ENCODE peak calls at places on chromosomes 6 and 20, in six cellular contexts. One of them, this sample, is unnamed.

GRCh38 chr20:50379049-50379990 is 130.9 kb upstream of the PTPN1 start:
- ATAC-seq in left colon: peak; percentile 71
- ATAC-seq in right cardiac atrium: peak; percentile 85
- ATAC-seq in body of pancreas: peak; percentile 93
- ATAC-seq in effector memory CD8-positive, alpha-beta T cell: no peak
- ATAC-seq in naive thymus-derived CD8-positive, alpha-beta T cell: no peak
- ATAC-seq in this sample: no peak

GRCh38 chr6:44407951-44408670 is 20.6 kb downstream of the CDC5L start:
- ATAC-seq in left colon: peak; percentile 53
- ATAC-seq in right cardiac atrium: no peak
- ATAC-seq in body of pancreas: no peak
- ATAC-seq in effector memory CD8-positive, alpha-beta T cell: no peak
- ATAC-seq in naive thymus-derived CD8-positive, alpha-beta T cell: no peak
- ATAC-seq in this sample: no peak

GRCh38 chr20:47360207-47360488 is 3.6 kb upstream of the ZMYND8 start:
- ATAC-seq in left colon: peak; percentile 49
- ATAC-seq in right cardiac atrium: peak; percentile 15
- ATAC-seq in body of pancreas: peak; percentile 26
- ATAC-seq in effector memory CD8-positive, alpha-beta T cell: no peak
- ATAC-seq in naive thymus-derived CD8-positive, alpha-beta T cell: no peak
- ATAC-seq in this sample: peak; percentile 79

GRCh38 chr6:107801195-107801594 is 22.9 kb downstream of the SCML4 start:
- ATAC-seq in left colon: no peak
- ATAC-seq in right cardiac atrium: no peak
- ATAC-seq in body of pancreas: no peak
- ATAC-seq in effector memory CD8-positive, alpha-beta T cell: no peak
- ATAC-seq in naive thymus-derived CD8-positive, alpha-beta T cell: no peak
- ATAC-seq in this sample: no peak

GRCh38 chr6:34189806-34190503 is 44.1 kb upstream of the GRM4 start:
- ATAC-seq in left colon: no peak
- ATAC-seq in right cardiac atrium: no peak
- ATAC-seq in body of pancreas: no peak
- ATAC-seq in effector memory CD8-positive, alpha-beta T cell: peak; percentile 31
- ATAC-seq in naive thymus-derived CD8-positive, alpha-beta T cell: peak; percentile 94
- ATAC-seq in this sample: no peak

GRCh38 chr6:105746539-105746938 is 339.6 kb upstream of the PRDM1 start:
- ATAC-seq in left colon: no peak
- ATAC-seq in right cardiac atrium: no peak
- ATAC-seq in body of pancreas: no peak
- ATAC-seq in effector memory CD8-positive, alpha-beta T cell: no peak
- ATAC-seq in naive thymus-derived CD8-positive, alpha-beta T cell: no peak
- ATAC-seq in this sample: no peak

GRCh38 chr20:944774-945410 is 28.8 kb upstream of the ANGPT4 start:
- ATAC-seq in left colon: no peak
- ATAC-seq in right cardiac atrium: no peak
- ATAC-seq in body of pancreas: no peak
- ATAC-seq in effector memory CD8-positive, alpha-beta T cell: no peak
- ATAC-seq in naive thymus-derived CD8-positive, alpha-beta T cell: no peak
- ATAC-seq in this sample: no peak

GRCh38 chr6:10759884-10760329 is 12.3 kb downstream of the TMEM14B start:
- ATAC-seq in left colon: no peak
- ATAC-seq in right cardiac atrium: peak; percentile 66
- ATAC-seq in body of pancreas: peak; percentile 62
- ATAC-seq in effector memory CD8-positive, alpha-beta T cell: no peak
- ATAC-seq in naive thymus-derived CD8-positive, alpha-beta T cell: no peak
- ATAC-seq in this sample: peak; percentile 96

GRCh38 chr20:58099291-58099915 is 129.1 kb downstream of the ANKRD60 start:
- ATAC-seq in left colon: no peak
- ATAC-seq in right cardiac atrium: no peak
- ATAC-seq in body of pancreas: no peak
- ATAC-seq in effector memory CD8-positive, alpha-beta T cell: no peak
- ATAC-seq in naive thymus-derived CD8-positive, alpha-beta T cell: no peak
- ATAC-seq in this sample: no peak

GRCh38 chr20:59207235-59207634 is 43.6 kb downstream of the ZNF831 start:
- ATAC-seq in left colon: no peak
- ATAC-seq in right cardiac atrium: no peak
- ATAC-seq in body of pancreas: no peak
- ATAC-seq in effector memory CD8-positive, alpha-beta T cell: no peak
- ATAC-seq in naive thymus-derived CD8-positive, alpha-beta T cell: peak; percentile 16
- ATAC-seq in this sample: no peak

GRCh38 chr6:170107606-170108222 is 183.2 kb downstream of the DLL1 start:
- ATAC-seq in left colon: no peak
- ATAC-seq in right cardiac atrium: no peak
- ATAC-seq in body of pancreas: no peak
- ATAC-seq in effector memory CD8-positive, alpha-beta T cell: no peak
- ATAC-seq in naive thymus-derived CD8-positive, alpha-beta T cell: no peak
- ATAC-seq in this sample: no peak

GRCh38 chr6:12476484-12476883 is 186.3 kb downstream of the EDN1 start:
- ATAC-seq in left colon: no peak
- ATAC-seq in right cardiac atrium: no peak
- ATAC-seq in body of pancreas: no peak
- ATAC-seq in effector memory CD8-positive, alpha-beta T cell: no peak
- ATAC-seq in naive thymus-derived CD8-positive, alpha-beta T cell: no peak
- ATAC-seq in this sample: no peak

This sample was measured in esophagus mucosa.